ENCODE peak calls at places on chromosomes 4 and X, in nine cellular contexts. V, W, C, S, Y, B, P, Z and H are unnamed samples.

GRCh38 chr4:57182132-57182874 is 72.1 kb upstream of the IGFBP7 start:
- DNase-seq in V (no peak), S (no peak), Z (no peak), B (no peak), W (no peak), C (no peak), Y (peak; percentile 61), P (no peak), H (no peak)

GRCh38 chrX:85221361-85221760 is 22.2 kb downstream of the SATL1 start:
- DNase-seq in S (no peak), W (no peak), P (no peak), Y (no peak), V (no peak), Z (no peak), B (no peak), C (peak; percentile 21), H (no peak)

GRCh38 chr4:7070729-7071511 is 3.1 kb upstream of the GRPEL1 start:
- DNase-seq in B (peak; percentile 80), Y (peak; percentile 78), V (peak; percentile 89), P (peak; percentile 90), Z (peak; percentile 93), W (peak; percentile 87), S (peak; percentile 79), C (peak; percentile 87), H (peak; percentile 84)

GRCh38 chrX:102950908-102951866 is 14.1 kb downstream of the RAB40AL start:
- DNase-seq in C (peak; percentile 47), W (peak; percentile 58), S (peak; percentile 23), B (peak; percentile 38), V (peak; percentile 42), Z (peak; percentile 60), Y (peak; percentile 64), P (peak; percentile 81), H (peak; percentile 16)

GRCh38 chr4:150986085-150986484 is 29.0 kb downstream of the LRBA start:
- DNase-seq in Y (no peak), Z (no peak), S (no peak), P (no peak), W (no peak), B (no peak), V (no peak), C (no peak), H (no peak)

GRCh38 chr4:183140911-183141320 is 41.9 kb downstream of the WWC2 start:
- DNase-seq in B (peak; percentile 91), V (no peak), S (no peak), P (no peak), Y (no peak), W (no peak), C (no peak), Z (no peak), H (no peak)

GRCh38 chr4:8451440-8452182 is 11.0 kb downstream of the TRMT44 start:
- DNase-seq in Y (no peak), B (no peak), W (no peak), Z (no peak), V (peak; percentile 38), P (no peak), S (no peak), C (no peak), H (no peak)

GRCh38 chr4:118034061-118034785 is at the start of gene NDST3:
- DNase-seq in Z (peak; percentile 83), C (peak; percentile 65), B (peak; percentile 37), W (peak; percentile 88), P (peak; percentile 66), V (peak; percentile 79), S (peak; percentile 71), Y (peak; percentile 81), H (no peak)

GRCh38 chrX:132181364-132181763 is 37.9 kb downstream of the RAP2C start:
- DNase-seq in V (no peak), B (no peak), C (no peak), W (no peak), Z (no peak), P (peak; percentile 87), S (no peak), Y (no peak), H (no peak)

GRCh38 chr4:175874290-175874689 is 62.2 kb upstream of the GPM6A start:
- DNase-seq in C (no peak), Y (no peak), P (no peak), V (no peak), B (no peak), Z (no peak), S (no peak), W (no peak), H (peak; percentile 8)

GRCh38 chrX:26649534-26649933 is 433.6 kb downstream of the MAGEB5 start:
- DNase-seq in W (peak; percentile 29), C (peak; percentile 29), Y (peak; percentile 11), S (peak; percentile 40), P (peak; percentile 51), V (peak; percentile 9), B (peak; percentile 4), Z (peak; percentile 53), H (peak; percentile 47)

GRCh38 chrX:118503260-118504041 is 7.8 kb downstream of the DOCK11 start:
- DNase-seq in Y (no peak), P (no peak), S (no peak), W (no peak), C (no peak), B (no peak), Z (no peak), V (no peak), H (no peak)

GRCh38 chrX:1903380-1903935 is 288.6 kb downstream of the ASMT start:
- DNase-seq in C (no peak), Z (no peak), Y (no peak), B (peak; percentile 4), V (peak; percentile 58), P (peak; percentile 95), S (peak; percentile 63), W (no peak), H (no peak)

GRCh38 chr4:128517739-128518510 is 230.3 kb upstream of the PGRMC2 start:
- DNase-seq in Z (peak; percentile 43), C (peak; percentile 50), Y (peak; percentile 31), V (peak; percentile 69), B (peak; percentile 97), S (peak; percentile 56), W (peak; percentile 13), P (peak; percentile 87), H (no peak)
- H3K4me3 ChIP-seq in Z (no peak overlapping the region), C (no peak overlapping the region), Y (peak overlapping the region; percentile 24), V (no peak overlapping the region), B (peak overlapping the region; percentile 13), S (no peak overlapping the region), W (no peak overlapping the region), P (no peak overlapping the region), H (no peak overlapping the region)

DNA sequence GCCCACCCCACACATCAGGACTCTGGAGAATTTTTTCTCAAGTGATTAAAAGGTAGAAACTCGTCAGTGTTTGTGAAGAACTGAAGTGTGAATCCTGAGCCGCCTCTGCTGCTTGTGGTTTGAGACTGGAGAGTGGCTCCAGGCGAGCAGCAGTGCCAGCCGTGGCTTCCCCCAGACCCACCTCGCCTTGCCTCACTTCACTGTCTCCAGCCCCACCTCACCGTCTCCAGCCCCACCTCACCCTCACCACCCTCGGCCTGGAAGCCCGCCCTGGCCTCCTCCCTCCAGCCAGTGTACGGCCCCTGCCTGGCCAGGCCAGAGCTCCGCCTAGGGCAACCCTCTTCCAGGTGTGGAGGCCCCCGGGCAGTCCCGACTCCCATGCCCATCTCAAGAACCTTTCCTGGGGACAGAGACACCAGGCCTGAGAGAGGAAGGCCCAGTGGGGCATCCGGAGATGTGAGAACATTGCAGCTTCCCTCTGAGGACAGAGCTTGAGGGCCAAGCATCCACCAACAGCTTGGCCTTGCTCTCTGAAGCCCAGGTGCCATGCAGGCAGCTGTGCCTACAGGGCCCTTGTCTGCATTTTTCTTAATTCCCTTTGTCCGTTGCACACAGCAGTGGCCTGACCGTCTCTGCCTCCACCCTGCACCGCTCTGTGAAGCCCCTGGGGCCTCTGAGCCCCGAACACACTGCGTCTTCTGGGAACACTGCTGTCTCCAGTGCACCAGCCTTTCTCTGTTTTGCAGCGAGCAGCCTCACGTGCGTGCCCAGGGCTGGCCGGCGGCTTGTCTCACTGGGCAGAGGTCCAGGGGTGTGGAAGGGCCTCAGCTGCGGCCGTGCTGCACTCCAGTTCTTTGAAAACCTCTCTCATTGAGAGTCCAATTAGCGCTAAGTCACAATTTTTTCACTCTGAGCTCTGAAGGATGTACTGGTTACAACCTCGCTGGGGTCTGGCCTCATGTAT is 13.8 kb downstream of the SH3BP2 start:
- DNase-seq in B (peak; percentile 80), Z (no peak), P (no peak), S (no peak), Y (peak; percentile 52), C (no peak), W (no peak), V (no peak), H (no peak)
- H3K4me1 ChIP-seq in B (peaks cover 1% of the 10 kb centered on the region), Z (peaks cover 4% of the 10 kb centered on the region), P (peaks cover 18% of the 10 kb centered on the region), S (peaks cover 23% of the 10 kb centered on the region), Y (peaks cover 52% of the 10 kb centered on the region), C (peaks cover 6% of the 10 kb centered on the region), W (peaks cover 19% of the 10 kb centered on the region), V (peaks cover 32% of the 10 kb centered on the region), H (peaks cover 11% of the 10 kb centered on the region)

GRCh38 chr4:79526970-79527565 is 119.0 kb upstream of the GK2 start:
- DNase-seq in Y (no peak), C (no peak), V (no peak), P (no peak), W (no peak), S (no peak), B (no peak), Z (no peak), H (no peak)

DNA sequence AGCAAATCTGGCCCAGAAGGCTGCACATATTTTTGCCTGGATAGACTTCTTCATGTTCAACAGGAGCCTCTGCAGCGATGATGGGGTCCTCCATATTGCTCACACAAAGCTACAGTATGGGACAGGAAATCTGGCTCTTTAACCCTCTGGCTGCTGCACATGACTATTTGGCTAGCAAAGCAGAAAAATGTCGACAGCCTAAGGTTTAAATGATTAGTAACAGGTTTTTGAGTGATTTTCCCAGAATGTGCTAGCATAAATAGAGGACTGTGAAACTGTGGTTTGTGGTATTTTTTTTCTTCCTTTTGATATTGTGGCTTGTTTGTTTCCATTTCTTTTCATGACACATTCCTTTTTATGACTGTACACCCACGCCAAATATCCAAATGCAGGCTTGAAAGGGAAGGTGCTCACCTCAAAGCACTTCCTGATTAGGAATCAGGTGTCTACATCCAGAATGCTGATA is 120.2 kb upstream of the GK2 start:
- DNase-seq in V (no peak), C (no peak), Y (no peak), Z (no peak), B (no peak), S (no peak), W (no peak), P (peak; percentile 38), H (no peak)
- TF ChIP-seq EZH2phosphoT487 in V (no peak), C (no peak), Y (no peak), Z (no peak), B (no peak), S (no peak), W (no peak), P (no peak), H (no peak)

DNA sequence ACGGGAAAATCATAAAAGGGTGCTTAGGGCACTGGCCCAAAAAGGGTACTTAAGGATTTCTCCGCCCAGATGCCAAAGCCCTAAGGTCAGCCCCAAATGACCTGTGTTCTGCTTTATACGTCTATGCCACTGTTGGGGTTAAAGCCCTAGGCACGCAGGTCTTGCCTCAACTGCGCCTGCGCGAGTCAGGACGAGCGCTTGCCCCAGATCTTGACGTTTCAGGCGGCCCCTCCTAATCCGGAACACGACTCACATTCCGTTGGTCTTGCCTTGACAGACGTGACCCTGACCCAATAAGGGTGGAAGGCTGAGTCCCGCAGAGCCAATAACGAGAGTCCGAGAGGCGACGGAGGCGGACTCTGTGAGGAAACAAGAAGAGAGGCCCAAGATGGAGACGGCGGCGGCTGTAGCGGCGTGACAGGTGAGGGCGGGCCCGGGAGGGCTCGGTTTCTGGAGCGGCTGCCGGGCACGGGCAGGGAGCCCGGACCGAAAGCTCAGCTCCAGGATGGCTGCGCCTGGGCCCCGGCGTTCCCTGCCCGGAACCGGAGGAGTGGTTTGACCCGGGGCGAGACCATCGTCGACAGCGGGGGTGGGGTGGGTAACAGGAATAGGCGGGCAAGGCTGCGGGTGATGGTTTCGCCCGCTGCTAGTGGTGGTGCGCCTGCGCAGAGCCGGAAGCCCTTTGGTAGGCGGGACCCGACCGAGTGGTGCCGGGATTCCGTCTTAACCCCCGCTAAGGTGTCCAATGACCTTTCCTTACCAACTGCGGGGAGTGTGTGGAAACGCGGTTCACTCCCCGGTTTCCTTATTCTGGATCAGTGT is at the start of gene ARAF:
- DNase-seq in B (peak; percentile 96), Y (peak; percentile 94), P (peak; percentile 99), Z (peak; percentile 97), W (peak; percentile 96), C (peak; percentile 98), V (peak; percentile 95), S (peak; percentile 99), H (peak; percentile 98)
- H3K4me3 ChIP-seq in B (peak within 1 kb of the TSS; percentile 89), Y (peak within 1 kb of the TSS; percentile 72), P (peak within 1 kb of the TSS; percentile 99), Z (peak within 1 kb of the TSS; percentile 73), W (peak within 1 kb of the TSS; percentile 59), C (peak within 1 kb of the TSS; percentile 91), V (peak within 1 kb of the TSS; percentile 46), S (peak within 1 kb of the TSS; percentile 65), H (peak within 1 kb of the TSS; percentile 86)